ENCODE peak calls at places on chromosomes 7 and 10, in six cellular contexts. One of them, this sample, is unnamed. For H3K27me3, the result is how much of the 10 kb centered on the place peaks cover.

GRCh38 chr10:68489919-68490318 is 18.1 kb upstream of the DNA2 start:
- DNase-seq in right lobe of liver: no peak
- DNase-seq in heart right ventricle: no peak
- DNase-seq in stomach: no peak
- DNase-seq in brain microvascular endothelial cell: no peak
- DNase-seq in PC-9: no peak
- DNase-seq in this sample: no peak

GRCh38 chr7:12655161-12655560 is 32.3 kb upstream of the ARL4A start:
- DNase-seq in right lobe of liver: no peak
- DNase-seq in heart right ventricle: no peak
- DNase-seq in stomach: no peak
- DNase-seq in brain microvascular endothelial cell: no peak
- DNase-seq in PC-9: no peak
- DNase-seq in this sample: no peak

GRCh38 chr7:140390466-140391190 is 7.7 kb downstream of the SLC37A3 start:
- DNase-seq in right lobe of liver: no peak
- DNase-seq in heart right ventricle: no peak
- DNase-seq in stomach: no peak
- DNase-seq in brain microvascular endothelial cell: no peak
- DNase-seq in PC-9: no peak
- DNase-seq in this sample: no peak

GRCh38 chr7:54831644-54832095 is 72.7 kb upstream of the SEC61G start:
- DNase-seq in right lobe of liver: no peak
- DNase-seq in heart right ventricle: no peak
- DNase-seq in stomach: no peak
- DNase-seq in brain microvascular endothelial cell: no peak
- DNase-seq in PC-9: peak
- DNase-seq in this sample: no peak

GRCh38 chr7:78499966-78500365 is 701.4 kb downstream of the PHTF2 start:
- DNase-seq in right lobe of liver: no peak
- DNase-seq in heart right ventricle: no peak
- DNase-seq in stomach: no peak
- DNase-seq in brain microvascular endothelial cell: no peak
- DNase-seq in PC-9: no peak
- DNase-seq in this sample: no peak

GRCh38 chr7:36148422-36149065 is 4.5 kb upstream of the EEPD1 start:
- DNase-seq in right lobe of liver: no peak
- DNase-seq in heart right ventricle: no peak
- DNase-seq in stomach: no peak
- DNase-seq in brain microvascular endothelial cell: no peak
- DNase-seq in PC-9: no peak
- DNase-seq in this sample: no peak

GRCh38 chr10:93420091-93420490 is 62.0 kb downstream of the MYOF start:
- DNase-seq in right lobe of liver: no peak
- DNase-seq in heart right ventricle: no peak
- DNase-seq in stomach: no peak
- DNase-seq in brain microvascular endothelial cell: no peak
- DNase-seq in PC-9: no peak
- DNase-seq in this sample: no peak

GRCh38 chr10:79262131-79262530 is 85.1 kb upstream of the PPIF start:
- DNase-seq in right lobe of liver: no peak
- DNase-seq in heart right ventricle: no peak
- DNase-seq in stomach: no peak
- DNase-seq in brain microvascular endothelial cell: no peak
- DNase-seq in PC-9: no peak
- DNase-seq in this sample: no peak

GRCh38 chr7:102469351-102469971 is 4.7 kb downstream of the LRWD1 start:
- DNase-seq in right lobe of liver: peak
- DNase-seq in heart right ventricle: no peak
- DNase-seq in stomach: no peak
- DNase-seq in brain microvascular endothelial cell: no peak
- DNase-seq in PC-9: no peak
- DNase-seq in this sample: no peak

GRCh38 chr7:2175514-2175913 is 57.2 kb downstream of the MAD1L1 start:
- DNase-seq in right lobe of liver: no peak
- DNase-seq in heart right ventricle: no peak
- DNase-seq in stomach: no peak
- DNase-seq in brain microvascular endothelial cell: peak
- DNase-seq in PC-9: peak
- DNase-seq in this sample: no peak

GRCh38 chr10:95519132-95519487 is 42.1 kb downstream of the SORBS1 start:
- DNase-seq in right lobe of liver: peak
- DNase-seq in heart right ventricle: peak
- DNase-seq in stomach: peak
- DNase-seq in brain microvascular endothelial cell: no peak
- DNase-seq in PC-9: no peak
- DNase-seq in this sample: no peak

GRCh38 chr10:95518455-95519131 is 42.6 kb downstream of the SORBS1 start:
- DNase-seq in right lobe of liver: no peak
- DNase-seq in heart right ventricle: no peak
- DNase-seq in stomach: no peak
- DNase-seq in brain microvascular endothelial cell: no peak
- DNase-seq in PC-9: no peak
- DNase-seq in this sample: no peak

GRCh38 chr10:95516774-95517373 is 44.3 kb downstream of the SORBS1 start:
- DNase-seq in right lobe of liver: no peak
- DNase-seq in heart right ventricle: no peak
- DNase-seq in stomach: no peak
- DNase-seq in brain microvascular endothelial cell: no peak
- DNase-seq in PC-9: no peak
- DNase-seq in this sample: no peak

GRCh38 chr10:95513941-95514392 is 47.2 kb downstream of the SORBS1 start:
- DNase-seq in right lobe of liver: peak
- DNase-seq in heart right ventricle: peak
- DNase-seq in stomach: peak
- DNase-seq in brain microvascular endothelial cell: no peak
- DNase-seq in PC-9: peak
- DNase-seq in this sample: no peak

DNA sequence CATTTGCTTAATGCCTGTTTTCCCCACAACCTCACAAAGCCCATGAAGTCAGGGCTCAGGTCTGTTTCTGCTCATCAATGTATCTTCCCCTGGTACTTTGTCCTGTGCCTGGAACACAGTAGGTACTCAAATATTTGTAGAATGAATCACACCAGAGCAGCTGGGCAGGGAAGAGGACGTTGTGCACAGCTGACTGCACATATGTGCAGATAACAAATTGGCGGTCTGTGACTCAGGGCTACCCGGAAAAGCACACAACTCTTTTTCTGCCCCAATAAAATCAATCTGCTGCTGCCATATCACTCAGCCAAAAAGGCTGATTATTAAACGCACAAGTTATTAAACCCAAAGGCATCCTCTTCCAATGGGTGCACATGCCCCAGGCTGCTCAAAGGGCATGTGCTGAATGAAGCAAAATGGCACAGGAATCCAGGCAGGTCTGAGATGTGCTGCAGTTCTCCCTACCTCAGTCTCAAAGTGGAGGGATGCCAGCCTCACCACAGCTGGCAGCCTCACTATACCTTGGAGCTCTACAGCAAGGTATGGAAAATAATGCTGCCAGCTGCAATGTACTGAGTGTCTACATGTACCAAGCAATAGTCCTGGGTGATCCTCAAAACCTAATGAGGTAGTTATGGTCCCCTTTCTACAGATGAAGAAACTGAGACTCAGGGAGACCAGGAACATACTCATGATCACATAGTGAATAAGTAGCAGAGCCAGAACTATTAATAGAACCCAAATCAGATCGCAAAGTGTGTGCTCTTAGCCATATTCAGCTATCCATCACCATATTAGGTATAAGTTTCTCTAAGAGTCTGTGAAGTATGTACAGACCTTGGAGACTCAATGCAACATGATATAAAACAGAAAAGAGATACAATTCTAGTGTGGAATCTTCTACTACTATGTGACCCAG is 43.4 kb downstream of the SORBS1 start:
- DNase-seq in right lobe of liver: peak
- DNase-seq in heart right ventricle: no peak
- DNase-seq in stomach: peak
- DNase-seq in brain microvascular endothelial cell: peak
- DNase-seq in PC-9: peak
- DNase-seq in this sample: no peak
- H3K27ac ChIP-seq in right lobe of liver: peak
- H3K27ac ChIP-seq in heart right ventricle: peak
- H3K27ac ChIP-seq in stomach: peak
- H3K27ac ChIP-seq in brain microvascular endothelial cell: no peak
- H3K27ac ChIP-seq in PC-9: no peak
- H3K27ac ChIP-seq in this sample: no peak

DNA sequence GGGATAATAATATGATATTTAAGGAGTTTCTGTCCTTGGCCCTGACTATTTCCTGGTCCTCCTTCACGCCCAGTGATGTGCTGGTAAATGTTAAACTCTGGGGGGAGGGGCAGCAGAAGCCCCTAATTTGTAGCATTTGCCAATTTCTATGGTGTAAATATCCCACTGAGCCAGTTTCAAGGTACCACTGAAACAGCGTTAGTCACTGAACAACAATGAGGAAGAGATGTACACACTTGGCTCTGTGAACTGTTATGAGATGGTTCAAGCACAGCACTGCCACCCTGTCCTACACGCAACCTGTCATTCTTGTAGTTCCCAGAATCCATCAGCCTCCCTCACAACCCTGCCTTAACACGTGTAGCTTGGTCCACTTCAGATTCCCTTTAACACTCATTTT is 39.8 kb downstream of the MET start:
- DNase-seq in right lobe of liver: no peak
- DNase-seq in heart right ventricle: no peak
- DNase-seq in stomach: no peak
- DNase-seq in brain microvascular endothelial cell: no peak
- DNase-seq in PC-9: no peak
- DNase-seq in this sample: no peak
- TF ChIP-seq CTCF in right lobe of liver: no peak
- TF ChIP-seq CTCF in heart right ventricle: no peak
- TF ChIP-seq CTCF in stomach: no peak
- TF ChIP-seq CTCF in brain microvascular endothelial cell: no peak
- TF ChIP-seq CTCF in PC-9: no peak
- TF ChIP-seq CTCF in this sample: no peak

GRCh38 chr7:157688439-157689268 is 351.9 kb downstream of the DNAJB6 start:
- DNase-seq in right lobe of liver: no peak
- DNase-seq in heart right ventricle: no peak
- DNase-seq in stomach: no peak
- DNase-seq in brain microvascular endothelial cell: no peak
- DNase-seq in PC-9: no peak
- DNase-seq in this sample: no peak

GRCh38 chr7:157687845-157688244 is 351.0 kb downstream of the DNAJB6 start:
- DNase-seq in right lobe of liver: no peak
- DNase-seq in heart right ventricle: no peak
- DNase-seq in stomach: no peak
- DNase-seq in brain microvascular endothelial cell: no peak
- DNase-seq in PC-9: no peak
- DNase-seq in this sample: no peak

GRCh38 chr7:157690833-157691382 is 354.1 kb downstream of the DNAJB6 start:
- DNase-seq in right lobe of liver: no peak
- DNase-seq in heart right ventricle: peak
- DNase-seq in stomach: peak
- DNase-seq in brain microvascular endothelial cell: peak
- DNase-seq in PC-9: no peak
- DNase-seq in this sample: no peak

GRCh38 chr7:157690058-157690832 is 353.4 kb downstream of the DNAJB6 start:
- DNase-seq in right lobe of liver: no peak
- DNase-seq in heart right ventricle: no peak
- DNase-seq in stomach: no peak
- DNase-seq in brain microvascular endothelial cell: peak
- DNase-seq in PC-9: no peak
- DNase-seq in this sample: no peak

DNA sequence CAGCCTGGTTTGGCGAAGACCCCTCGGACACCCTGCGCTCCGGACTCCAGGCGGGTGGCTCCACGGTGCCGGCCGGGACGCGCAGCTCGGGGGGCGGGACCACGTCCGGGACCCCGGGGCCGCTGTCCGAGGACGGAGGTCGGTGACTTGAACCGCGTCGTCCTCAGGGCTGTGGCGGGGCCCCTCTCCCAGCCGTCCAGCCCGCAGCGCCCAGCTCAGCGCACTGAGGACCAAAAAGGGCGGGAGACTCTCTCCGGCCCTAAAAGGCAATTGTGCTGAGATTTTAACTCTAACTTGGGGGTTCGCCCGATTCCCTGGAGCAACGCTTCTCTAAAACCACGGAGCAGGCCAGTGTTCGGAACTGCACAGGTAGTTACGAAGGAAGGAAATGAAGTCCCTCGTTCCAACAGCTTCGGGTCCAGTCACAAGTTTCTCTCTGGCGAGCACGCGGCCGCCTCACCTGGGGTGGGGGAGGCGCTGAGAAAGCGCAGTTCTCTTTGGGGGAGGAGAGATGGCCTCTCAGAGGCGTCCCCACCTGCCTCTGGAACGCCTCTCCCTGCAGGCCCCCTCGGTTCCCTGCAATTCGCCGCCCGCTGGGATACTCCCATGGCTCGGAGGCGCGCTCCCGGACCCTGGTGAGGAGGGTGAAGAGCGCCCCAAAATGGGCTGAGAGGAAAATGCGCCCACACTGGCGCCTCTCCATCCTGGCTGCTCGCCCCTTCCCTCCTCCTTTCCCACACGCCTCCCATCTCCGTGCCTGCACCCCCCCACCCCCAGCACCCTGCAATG is 352.7 kb downstream of the DNAJB6 start:
- DNase-seq in right lobe of liver: no peak
- DNase-seq in heart right ventricle: no peak
- DNase-seq in stomach: peak
- DNase-seq in brain microvascular endothelial cell: no peak
- DNase-seq in PC-9: no peak
- DNase-seq in this sample: no peak
- H3K27me3 ChIP-seq in right lobe of liver: under half
- H3K27me3 ChIP-seq in heart right ventricle: half or more
- H3K27me3 ChIP-seq in stomach: half or more
- H3K27me3 ChIP-seq in brain microvascular endothelial cell: half or more
- H3K27me3 ChIP-seq in PC-9: under half
- H3K27me3 ChIP-seq in this sample: half or more

GRCh38 chr10:120945801-120946302 is 94.7 kb downstream of the WDR11 start:
- DNase-seq in right lobe of liver: peak
- DNase-seq in heart right ventricle: no peak
- DNase-seq in stomach: peak
- DNase-seq in brain microvascular endothelial cell: no peak
- DNase-seq in PC-9: no peak
- DNase-seq in this sample: no peak
- H3K27ac ChIP-seq in right lobe of liver: no peak
- H3K27ac ChIP-seq in heart right ventricle: no peak
- H3K27ac ChIP-seq in stomach: peak
- H3K27ac ChIP-seq in brain microvascular endothelial cell: no peak
- H3K27ac ChIP-seq in PC-9: no peak
- H3K27ac ChIP-seq in this sample: no peak